ENCODE peak calls at places on chromosomes 1 and 21, in six cellular contexts. R is tibial nerve, Y is A549, E is transverse colon, F is K562, Z is H1. M is an unnamed sample.

GRCh38 chr1:198681831-198682756 is 43.3 kb downstream of the PTPRC start:
- DNase-seq in Y (no peak), F (peak), E (peak), R (peak), Z (no peak), M (no peak)

GRCh38 chr1:63773815-63774616 is at the start of gene ROR1:
- DNase-seq in F (peak), Z (peak), E (peak), R (peak), Y (peak), M (peak)

GRCh38 chr1:63835075-63835633 is 61.3 kb downstream of the ROR1 start:
- DNase-seq in Z (no peak), Y (no peak), E (no peak), R (no peak), F (no peak), M (no peak)

GRCh38 chr1:68093737-68094136 is 43.3 kb upstream of the DIRAS3 start:
- DNase-seq in F (no peak), E (no peak), Y (no peak), R (no peak), Z (no peak), M (no peak)

GRCh38 chr1:155050560-155051341 is at the start of gene ADAM15:
- DNase-seq in Y (peak), E (peak), Z (peak), F (peak), R (peak), M (peak)

GRCh38 chr1:153347856-153348255 is 785 bp downstream of the PGLYRP4 start:
- DNase-seq in E (no peak), Y (no peak), Z (peak), F (no peak), R (no peak), M (no peak)

GRCh38 chr1:25468037-25468436 is 37.3 kb downstream of the MACO1 start:
- DNase-seq in Y (no peak), Z (no peak), R (no peak), F (peak), E (no peak), M (peak)

GRCh38 chr21:43740497-43741156 is 21.7 kb downstream of the PDXK start:
- DNase-seq in Z (peak), Y (peak), R (peak), E (peak), F (no peak), M (peak)

GRCh38 chr1:200488375-200489165 is 78.7 kb upstream of the ZNF281 start:
- DNase-seq in Y (peak), Z (peak), E (peak), R (peak), F (peak), M (peak)

GRCh38 chr1:150406483-150406882 is 42.5 kb downstream of the RPRD2 start:
- DNase-seq in E (no peak), Z (no peak), F (no peak), R (no peak), Y (no peak), M (no peak)

GRCh38 chr1:215730600-215730999 is 163.5 kb downstream of the KCTD3 start:
- DNase-seq in E (no peak), Y (no peak), F (no peak), Z (no peak), R (no peak), M (no peak)

GRCh38 chr21:43645414-43645891 is 13.8 kb downstream of the HSF2BP start:
- DNase-seq in Y (peak), E (peak), F (peak), Z (no peak), R (peak), M (peak)

GRCh38 chr1:23777979-23778814 is at the start of gene PITHD1:
- DNase-seq in Y (peak), Z (peak), E (peak), R (peak), F (peak), M (peak)

GRCh38 chr1:226061793-226062557 is 541 bp upstream of the H3-3A start:
- DNase-seq in Z (peak), Y (peak), F (peak), R (peak), E (peak), M (peak)

GRCh38 chr1:211653907-211654553 is 21.4 kb downstream of the NEK2 start:
- DNase-seq in Y (no peak), R (no peak), F (no peak), Z (no peak), E (no peak), M (peak)

GRCh38 chr1:5742032-5742431 is 250.2 kb downstream of the NPHP4 start:
- DNase-seq in E (no peak), Y (no peak), R (no peak), Z (peak), F (no peak), M (peak)

GRCh38 chr1:7704214-7705047 is 66.7 kb upstream of the VAMP3 start:
- DNase-seq in E (peak), R (peak), F (peak), Y (peak), Z (peak), M (peak)

GRCh38 chr1:213335084-213335483 is 284.0 kb downstream of the RPS6KC1 start:
- DNase-seq in R (no peak), E (no peak), Z (no peak), Y (no peak), F (no peak), M (no peak)

GRCh38 chr1:34361781-34362357 is 185.2 kb downstream of the C1orf94 start:
- DNase-seq in Z (peak), Y (no peak), R (no peak), E (no peak), F (no peak), M (no peak)

GRCh38 chr1:200483491-200484143 is 73.8 kb upstream of the ZNF281 start:
- DNase-seq in R (peak), F (peak), Z (no peak), E (no peak), Y (peak), M (no peak)

GRCh38 chr1:230824571-230825060 is 43.7 kb downstream of the C1orf198 start:
- DNase-seq in Y (no peak), R (no peak), E (no peak), F (no peak), Z (peak), M (no peak)

GRCh38 chr1:107895403-107896181 is 69.4 kb downstream of the VAV3 start:
- DNase-seq in F (no peak), E (no peak), Z (no peak), Y (no peak), R (no peak), M (no peak)

GRCh38 chr1:220962031-220962751 is 82.9 kb downstream of the HLX start:
- DNase-seq in R (peak), F (no peak), E (no peak), Y (no peak), Z (no peak), M (no peak)

GRCh38 chr1:68479501-68479900 is 17.4 kb downstream of the DEPDC1 start:
- DNase-seq in Y (no peak), F (no peak), R (no peak), Z (no peak), E (no peak), M (no peak)

DNA sequence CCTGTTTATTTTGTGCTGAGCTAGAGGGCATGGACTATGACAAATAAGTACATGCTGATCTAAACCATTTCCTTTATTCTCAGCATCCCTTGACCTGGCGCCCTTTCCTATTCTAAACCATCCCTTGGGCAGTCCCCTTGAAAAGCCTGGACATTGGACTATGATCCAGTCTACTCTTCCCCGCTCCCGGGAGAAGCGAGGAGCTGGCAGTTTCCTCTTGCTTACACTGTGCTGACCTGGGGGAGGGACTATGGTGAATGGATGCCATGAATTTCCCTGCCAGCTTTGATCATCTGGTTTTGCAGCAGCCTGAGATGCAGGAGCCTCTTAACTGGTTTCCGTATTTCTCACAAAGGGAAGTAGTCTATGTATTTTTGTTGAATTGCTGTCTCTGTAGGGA is 121.6 kb downstream of the KIF26B start:
- DNase-seq in E (no peak), R (no peak), Z (no peak), F (no peak), Y (no peak), M (no peak)
- TF ChIP-seq POLR2A in E (no peak), R (no peak), Z (no peak), F (no peak), Y (no peak), M (no peak)

GRCh38 chr1:109255097-109255651 is 5.8 kb downstream of the CELSR2 start:
- DNase-seq in R (no peak), F (no peak), Y (no peak), Z (no peak), E (no peak), M (peak)
- TF ChIP-seq CTCF in R (no peak), F (no peak), Y (no peak), Z (no peak), E (no peak), M (no peak)

GRCh38 chr21:18550361-18550760 is 146.8 kb upstream of the TMPRSS15 start:
- DNase-seq in Z (no peak), E (no peak), Y (no peak), R (no peak), F (no peak), M (no peak)
- TF ChIP-seq EP300 in Z (no peak), E (no peak), Y (no peak), R (no peak), F (no peak), M (no peak)

GRCh38 chr1:181061891-181062777 is 26.4 kb upstream of the IER5 start:
- DNase-seq in Z (no peak), Y (no peak), E (peak), F (no peak), R (peak), M (no peak)
- TF ChIP-seq POLR2A in Z (no peak), Y (no peak), E (no peak), F (no peak), R (no peak), M (no peak)

DNA sequence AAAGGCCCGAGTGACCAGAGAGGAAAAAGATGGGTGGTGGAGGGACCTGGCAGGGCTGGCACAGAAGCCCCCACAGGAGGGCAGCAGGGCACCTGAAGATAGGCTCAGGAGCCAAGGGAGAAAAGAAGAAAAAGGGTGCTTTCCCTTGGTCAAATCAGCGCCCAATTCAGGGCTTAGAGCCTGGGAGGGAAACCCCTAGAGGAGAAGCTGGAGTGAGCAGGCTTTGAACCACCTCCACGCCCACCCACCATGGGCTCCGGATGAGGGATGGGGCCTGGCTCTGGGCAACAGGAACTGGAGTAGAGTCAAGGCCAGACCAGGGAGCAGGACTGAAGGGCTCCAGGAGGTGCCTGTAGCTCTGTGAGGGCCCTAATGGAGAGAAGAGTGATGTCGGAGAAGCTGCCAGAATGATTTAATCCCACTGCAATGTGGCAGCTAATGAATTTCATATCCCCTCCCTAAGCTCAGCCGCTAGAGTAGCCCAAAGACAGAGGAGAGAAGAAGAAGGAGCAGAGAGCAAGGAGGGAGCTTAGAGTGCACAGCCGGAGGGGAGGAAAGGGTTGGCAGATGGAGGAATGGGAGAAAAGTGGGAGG is 12.0 kb upstream of the PRELP start:
- DNase-seq in E (no peak), R (no peak), Z (no peak), F (no peak), Y (no peak), M (peak)
- TF ChIP-seq CTCF in E (no peak), R (no peak), Z (peak), F (no peak), Y (no peak), M (no peak)

GRCh38 chr1:227793079-227793947 is 22.2 kb upstream of the PRSS38 start:
- DNase-seq in F (no peak), E (no peak), R (no peak), Z (no peak), Y (no peak), M (no peak)

GRCh38 chr1:227794813-227795183 is 20.7 kb upstream of the PRSS38 start:
- DNase-seq in Z (no peak), R (no peak), F (no peak), E (no peak), Y (no peak), M (no peak)

GRCh38 chr1:227792216-227793078 is 23.0 kb upstream of the PRSS38 start:
- DNase-seq in F (peak), R (peak), Y (no peak), Z (peak), E (no peak), M (no peak)

GRCh38 chr1:227795732-227796131 is 19.7 kb upstream of the PRSS38 start:
- DNase-seq in R (no peak), Z (no peak), E (no peak), F (no peak), Y (no peak), M (no peak)

GRCh38 chr1:227793948-227794812 is 21.3 kb upstream of the PRSS38 start:
- DNase-seq in F (no peak), Y (no peak), R (peak), E (no peak), Z (peak), M (peak)
- TF ChIP-seq EP300 in F (no peak), Y (no peak), R (no peak), E (no peak), Z (no peak), M (no peak)

DNA sequence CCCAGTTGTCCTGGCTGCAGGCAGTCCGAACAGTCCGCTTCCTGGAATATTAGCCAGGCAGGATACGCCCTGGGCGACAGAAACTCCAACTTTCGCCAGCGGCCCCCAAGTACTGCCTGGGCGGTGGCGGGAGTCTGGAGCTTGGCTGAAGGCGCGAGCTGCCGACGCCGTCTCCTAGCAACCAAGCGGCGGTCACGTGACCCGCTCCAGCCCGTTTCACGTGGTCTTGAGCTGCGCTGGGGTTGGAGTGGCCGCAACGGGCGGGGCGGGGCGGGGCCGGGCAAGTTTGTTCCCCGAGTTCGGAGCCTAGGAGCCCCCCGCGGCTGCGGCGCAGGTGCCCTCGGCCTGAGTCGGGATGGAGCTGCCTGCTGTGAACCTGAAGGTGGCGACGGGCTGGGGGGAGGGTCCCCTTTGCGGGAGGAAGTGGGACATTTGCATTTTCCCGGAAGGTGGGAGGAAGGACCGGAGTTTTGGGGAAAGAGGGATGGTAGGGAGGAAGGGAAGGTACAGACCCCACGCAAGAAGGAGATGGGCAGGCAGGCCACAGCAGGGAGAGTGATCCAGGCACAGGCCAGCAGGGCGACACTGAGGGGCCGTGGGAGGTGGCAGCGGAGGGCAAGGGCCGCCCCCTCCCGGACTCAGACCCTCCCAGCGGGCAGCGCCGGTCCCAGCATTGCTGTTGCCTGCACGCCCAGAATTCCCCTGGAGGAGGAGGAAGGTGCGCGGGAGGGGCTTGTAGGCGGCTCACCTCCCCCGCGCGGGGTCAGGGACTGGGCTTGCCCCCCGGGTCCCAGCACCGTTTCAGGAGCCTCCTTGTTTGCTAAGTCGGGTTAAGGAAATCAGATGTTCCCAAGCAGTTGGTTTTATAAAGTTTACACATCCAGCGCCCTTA is at the start of gene AGTRAP:
- DNase-seq in F (peak), Z (peak), Y (peak), R (peak), E (peak), M (peak)
- TF ChIP-seq POLR2A in F (peak), Z (no peak), Y (peak), R (peak), E (no peak), M (peak)

M was measured in ovary.